ENCODE peak calls at places on chromosomes 2 and 18, in eight cellular contexts. G is endothelial cell; J is iPS-NIHi11; T is GM18507; X is Kasumi-1; F is NCI-H524 treated with DMSO at 0.1 percent for 48 hours; B is GM04504; D is activated CD8-positive, alpha-beta memory T cell treated with anti-CD3 and anti-CD28 coated beads for 24 hours. E is an unnamed sample.

GRCh38 chr2:61218817-61219170 is 56.8 kb downstream of the C2orf74 start:
- DNase-seq in G (no peak), J (no peak), T (no peak), X (no peak), F (no peak), B (no peak), D (no peak), E (no peak)

GRCh38 chr2:238855891-238856580 is 8.2 kb downstream of the TWIST2 start:
- DNase-seq in G (no peak), J (no peak), T (no peak), X (no peak), F (no peak), B (no peak), D (peak), E (no peak)

GRCh38 chr2:194443926-194444325 is 1213.1 kb upstream of the SLC39A10 start:
- DNase-seq in G (no peak), J (no peak), T (no peak), X (no peak), F (no peak), B (no peak), D (no peak), E (no peak)

GRCh38 chr2:171522804-171523338 is 597 bp downstream of the CYBRD1 start:
- DNase-seq in G (peak), J (peak), T (no peak), X (peak), F (no peak), B (no peak), D (no peak), E (no peak)

GRCh38 chr18:74942319-74942910 is 266.5 kb downstream of the PTGR3 start:
- DNase-seq in G (no peak), J (no peak), T (peak), X (no peak), F (no peak), B (no peak), D (no peak), E (no peak)

GRCh38 chr2:73830871-73831401 is 2.2 kb downstream of the STAMBP start:
- DNase-seq in G (no peak), J (no peak), T (no peak), X (no peak), F (no peak), B (peak), D (peak), E (no peak)

GRCh38 chr2:144583741-144584453 is 64.0 kb upstream of the ZEB2 start:
- DNase-seq in G (no peak), J (no peak), T (no peak), X (no peak), F (no peak), B (peak), D (no peak), E (no peak)

GRCh38 chr2:148533004-148533403 is 111.5 kb upstream of the EPC2 start:
- DNase-seq in G (no peak), J (no peak), T (no peak), X (no peak), F (no peak), B (no peak), D (peak), E (no peak)

E was measured in adrenal gland.